ENCODE peak calls at places on chromosomes 4 and X, in ten cellular contexts. P is H1, A is uterus, X is gastrocnemius medialis, V is GM12878, U is breast epithelium, C is heart left ventricle, L is IMR-90, Z is transverse colon, K is HCT116. B is an unnamed sample.

GRCh38 chr4:184317234-184317918 is 99.7 kb upstream of the ENPP6 start:
- DNase-seq in Z (no peak), X (no peak), K (no peak), V (no peak), C (no peak), A (no peak), L (peak), U (no peak), P (no peak), B (no peak)

GRCh38 chrX:87873988-87874500 is 356.4 kb downstream of the KLHL4 start:
- DNase-seq in L (no peak), K (no peak), X (no peak), V (no peak), Z (no peak), U (no peak), P (no peak), A (no peak), C (no peak), B (no peak)

GRCh38 chr4:97081951-97082350 is 1061.3 kb downstream of the STPG2 start:
- DNase-seq in V (no peak), L (no peak), C (no peak), X (no peak), K (no peak), P (no peak), U (no peak), A (no peak), Z (no peak), B (no peak)

GRCh38 chrX:129791336-129791735 is 11.6 kb downstream of the SASH3 start:
- DNase-seq in U (no peak), C (no peak), Z (no peak), L (no peak), P (no peak), A (no peak), X (no peak), V (no peak), K (no peak), B (no peak)

GRCh38 chr4:186144596-186145569 is 40.4 kb downstream of the FAM149A start:
- DNase-seq in Z (peak), V (no peak), U (no peak), C (peak), P (no peak), K (no peak), A (peak), L (peak), X (no peak), B (peak)

GRCh38 chrX:72050011-72050410 is 81.7 kb downstream of the RTL5 start:
- DNase-seq in L (no peak), Z (no peak), A (no peak), P (no peak), K (no peak), C (no peak), X (no peak), V (no peak), U (no peak), B (no peak)

GRCh38 chrX:153539171-153539978 is 21.9 kb downstream of the ATP2B3 start:
- DNase-seq in Z (peak), C (peak), A (peak), L (peak), P (peak), U (no peak), V (no peak), X (peak), K (peak), B (peak)

GRCh38 chr4:106687026-106687425 is 318.4 kb upstream of the GIMD1 start:
- DNase-seq in P (no peak), L (no peak), X (no peak), C (no peak), U (no peak), V (no peak), Z (no peak), A (no peak), K (no peak), B (no peak)

GRCh38 chr4:2046031-2046961 is 12.8 kb upstream of the NAT8L start:
- DNase-seq in Z (no peak), X (no peak), C (no peak), V (no peak), K (no peak), P (no peak), A (no peak), U (no peak), L (no peak), B (peak)

GRCh38 chr4:65580551-65580950 is 89.7 kb downstream of the EPHA5 start:
- DNase-seq in A (no peak), U (no peak), L (no peak), C (no peak), X (no peak), V (no peak), Z (no peak), P (no peak), K (no peak), B (no peak)

GRCh38 chr4:120691106-120691505 is 231.4 kb downstream of the PRDM5 start:
- DNase-seq in V (no peak), K (no peak), U (no peak), P (no peak), Z (no peak), X (no peak), A (no peak), C (no peak), L (peak), B (no peak)

DNA sequence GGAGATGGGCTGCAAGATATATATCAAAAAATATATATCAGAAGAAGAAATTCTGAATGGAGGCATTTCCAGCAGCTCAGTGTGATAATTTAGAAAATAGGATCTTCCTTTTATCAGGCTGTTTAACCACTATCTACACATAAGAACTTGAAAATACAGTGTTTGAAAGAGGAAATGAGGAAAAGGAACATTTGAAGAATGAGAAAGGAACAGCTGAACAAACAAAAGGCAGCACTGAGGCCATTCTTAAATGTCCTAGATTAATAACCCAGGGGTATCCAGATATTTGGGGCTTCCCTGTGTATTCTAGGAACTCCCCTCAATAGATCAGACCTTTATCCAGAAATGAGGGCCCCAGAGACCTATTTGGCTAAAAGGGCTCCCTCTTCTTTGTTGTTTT is 4.1 kb downstream of the SLC39A8 start:
- DNase-seq in Z (no peak), P (no peak), X (no peak), U (no peak), A (no peak), C (no peak), V (no peak), K (no peak), L (no peak), B (no peak)
- H3K4me3 ChIP-seq in Z (no peak), P (no peak), X (no peak), U (no peak), A (no peak), C (no peak), V (peak), K (no peak), L (no peak), B (no peak)

GRCh38 chr4:144754562-144755410 is 108.8 kb downstream of the HHIP start:
- DNase-seq in Z (no peak), A (no peak), K (peak), X (no peak), V (no peak), L (peak), P (no peak), U (no peak), C (no peak), B (no peak)
- TF ChIP-seq CTCF in Z (no peak), A (no peak), K (peak), X (no peak), V (peak), L (peak), P (peak), U (no peak), C (peak), B (peak)

DNA sequence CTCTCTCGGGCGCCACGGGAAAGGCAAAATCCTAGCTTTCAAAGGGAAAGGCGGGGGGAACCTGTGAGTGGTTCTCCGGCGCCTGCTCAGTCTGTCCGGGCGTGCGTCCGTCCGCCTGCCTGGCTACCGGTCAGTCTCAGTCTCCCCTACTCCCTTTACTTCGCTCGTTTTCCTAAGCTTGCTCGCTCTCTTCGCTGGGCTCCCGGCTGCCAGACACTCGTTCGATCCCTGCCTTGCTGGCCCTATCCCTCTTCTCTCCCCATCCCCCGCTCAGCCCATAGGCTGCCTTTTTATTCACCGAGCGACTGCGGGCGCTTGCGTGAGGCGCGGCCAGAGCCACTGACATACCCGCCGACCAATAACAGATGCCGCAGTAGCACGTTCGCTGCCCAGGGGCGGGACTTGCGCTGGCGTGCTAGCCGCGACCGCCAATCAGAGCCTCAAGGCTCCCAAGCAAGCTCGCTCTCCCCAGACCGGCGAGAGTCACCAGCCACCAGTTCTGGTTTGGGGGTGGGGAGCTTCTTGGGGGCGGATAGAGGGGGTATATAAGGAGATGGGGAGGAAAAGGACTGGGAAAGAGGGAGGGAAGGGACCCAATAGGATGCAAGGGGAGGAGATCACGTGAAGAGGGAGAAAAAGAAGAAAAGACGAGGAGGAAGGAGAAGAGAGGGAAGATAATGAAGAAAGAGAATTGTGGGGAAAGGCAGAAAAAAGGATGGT is 30.0 kb downstream of the ARHGEF9 start:
- DNase-seq in Z (peak), L (peak), K (peak), X (peak), U (peak), V (peak), C (peak), P (peak), A (peak), B (peak)
- TF ChIP-seq POLR2A in Z (peak), L (peak), K (peak), X (peak), U (no peak), V (peak), C (peak), P (peak), A (peak), B (peak)

GRCh38 chrX:124085063-124085462 is 123.6 kb downstream of the STAG2 start:
- DNase-seq in Z (no peak), C (no peak), U (no peak), X (no peak), P (no peak), A (no peak), K (no peak), V (no peak), L (no peak), B (no peak)

GRCh38 chrX:124086411-124086810 is 124.9 kb downstream of the STAG2 start:
- DNase-seq in A (no peak), C (no peak), V (no peak), X (no peak), Z (no peak), U (no peak), L (no peak), P (no peak), K (no peak), B (no peak)

DNA sequence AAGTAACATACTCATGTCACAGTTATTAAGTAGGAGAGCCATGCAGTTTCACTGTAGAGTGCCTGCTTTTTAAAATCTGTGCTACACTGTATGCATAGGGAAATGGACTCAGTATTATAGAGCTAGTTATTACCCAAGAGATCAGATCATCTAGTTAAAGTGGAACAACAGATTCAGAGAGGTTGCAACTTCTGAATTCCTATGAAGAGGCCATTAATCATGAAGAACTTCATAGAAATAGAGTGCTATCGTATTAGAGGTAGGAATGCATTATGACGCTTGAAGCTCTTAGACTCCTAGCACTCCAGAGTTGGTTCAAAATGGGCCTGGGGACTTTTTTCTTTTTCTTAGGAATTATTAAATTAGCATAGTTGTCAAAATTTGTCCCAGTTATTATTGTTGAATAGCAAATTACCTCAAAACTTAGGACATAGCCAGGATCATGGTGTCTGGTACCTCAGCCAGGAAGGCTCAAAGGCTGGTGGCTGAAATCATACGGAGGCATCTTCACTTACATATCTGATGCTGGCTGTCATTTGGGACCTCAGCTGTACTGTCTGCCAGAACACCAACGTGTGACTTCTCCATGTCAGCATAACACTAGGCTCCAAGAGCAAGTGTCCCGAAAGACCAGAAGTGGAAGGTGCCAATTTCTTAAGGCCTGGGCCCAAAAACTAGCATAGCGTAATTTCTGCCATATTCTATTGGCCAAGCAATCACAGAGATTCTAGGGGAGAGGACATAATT is 125.7 kb downstream of the STAG2 start:
- DNase-seq in K (no peak), U (no peak), V (no peak), L (no peak), X (no peak), A (no peak), C (no peak), P (no peak), Z (no peak), B (no peak)
- H3K4me3 ChIP-seq in K (no peak), U (no peak), V (no peak), L (no peak), X (no peak), A (no peak), C (no peak), P (no peak), Z (no peak), B (no peak)

DNA sequence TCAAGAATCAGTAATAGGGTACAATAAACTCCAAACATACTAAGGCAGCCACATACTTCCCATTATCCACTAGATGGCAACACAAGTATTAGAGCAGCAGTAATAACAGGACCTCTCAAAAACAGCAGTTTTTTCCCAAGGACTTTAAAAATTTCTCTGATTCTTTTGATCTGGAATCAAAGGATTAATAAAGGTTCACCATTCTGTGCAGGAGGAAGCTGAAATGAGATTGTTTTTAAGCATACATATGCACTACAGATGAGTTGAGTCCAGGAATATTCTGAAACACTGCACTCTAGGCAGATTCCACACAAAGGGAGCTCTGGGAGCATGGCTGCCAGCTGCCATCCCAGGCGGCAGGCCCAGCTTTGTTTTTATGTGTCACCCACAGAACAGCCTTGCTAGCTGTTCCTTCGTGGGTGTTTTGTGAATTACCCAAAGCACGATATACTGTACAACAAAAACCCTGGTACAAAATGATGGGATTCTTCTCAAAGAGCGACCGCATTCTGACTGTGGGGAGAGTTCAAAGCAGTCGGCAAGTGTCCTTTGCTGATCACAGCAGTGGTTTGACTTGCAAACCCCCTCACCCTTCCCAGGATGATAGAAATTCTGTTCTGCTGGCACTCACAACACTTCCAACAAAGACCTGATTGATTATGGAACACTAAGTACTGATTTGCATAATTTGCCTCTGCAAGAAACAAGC is 61.0 kb downstream of the STX18 start:
- DNase-seq in P (no peak), C (no peak), A (no peak), V (no peak), U (no peak), X (no peak), Z (no peak), K (no peak), L (peak), B (peak)
- TF ChIP-seq CTCF in P (peak), C (peak), A (peak), V (peak), U (no peak), X (no peak), Z (no peak), K (peak), L (peak), B (peak)

GRCh38 chr4:52709155-52709554 is 42.1 kb downstream of the ERVMER34-1 start:
- DNase-seq in V (no peak), K (no peak), A (no peak), C (no peak), Z (no peak), L (no peak), U (no peak), X (no peak), P (no peak), B (no peak)
- TF ChIP-seq POLR2A in V (no peak), K (no peak), A (no peak), C (no peak), Z (no peak), L (no peak), U (no peak), X (no peak), P (no peak), B (no peak)